ENCODE peak calls at places on chromosome 19, in seven cellular contexts. One of them, this sample, is unnamed.

GRCh38 chr19:44694184-44694579 is 4.8 kb upstream of the CEACAM16 start:
- DNase-seq in neuronal stem cell: no peak
- DNase-seq in germinal center: peak; percentile 20
- DNase-seq in NT2/D1: no peak
- DNase-seq in choroid plexus epithelial cell: no peak
- DNase-seq in body of pancreas: no peak
- DNase-seq in T-helper 1 cell: no peak
- DNase-seq in this sample: peak; percentile 31

GRCh38 chr19:33905937-33906577 is 109.4 kb downstream of the KCTD15 start:
- DNase-seq in T-helper 1 cell: no peak
- DNase-seq in choroid plexus epithelial cell: peak; percentile 45
- DNase-seq in body of pancreas: peak; percentile 91
- DNase-seq in germinal center: peak; percentile 30
- DNase-seq in NT2/D1: no peak
- DNase-seq in neuronal stem cell: peak; percentile 63
- DNase-seq in this sample: no peak

GRCh38 chr19:18840288-18841260 is 8.8 kb downstream of the UPF1 start:
- DNase-seq in NT2/D1: no peak
- DNase-seq in T-helper 1 cell: no peak
- DNase-seq in neuronal stem cell: no peak
- DNase-seq in choroid plexus epithelial cell: no peak
- DNase-seq in body of pancreas: peak; percentile 10
- DNase-seq in germinal center: no peak
- DNase-seq in this sample: no peak

GRCh38 chr19:35899547-35900214 is 659 bp downstream of the NFKBID start:
- DNase-seq in body of pancreas: peak; percentile 83
- DNase-seq in germinal center: peak; percentile 92
- DNase-seq in choroid plexus epithelial cell: peak; percentile 86
- DNase-seq in NT2/D1: no peak
- DNase-seq in T-helper 1 cell: peak; percentile 79
- DNase-seq in neuronal stem cell: peak; percentile 58
- DNase-seq in this sample: peak; percentile 89

GRCh38 chr19:55041627-55042343 is 3.7 kb upstream of the GP6 start:
- DNase-seq in choroid plexus epithelial cell: no peak
- DNase-seq in germinal center: no peak
- DNase-seq in body of pancreas: no peak
- DNase-seq in T-helper 1 cell: no peak
- DNase-seq in neuronal stem cell: no peak
- DNase-seq in NT2/D1: no peak
- DNase-seq in this sample: peak; percentile 68

GRCh38 chr19:50896591-50897190 is 14.5 kb downstream of the KLK4 start:
- DNase-seq in neuronal stem cell: no peak
- DNase-seq in body of pancreas: peak; percentile 75
- DNase-seq in germinal center: peak; percentile 60
- DNase-seq in T-helper 1 cell: no peak
- DNase-seq in NT2/D1: no peak
- DNase-seq in choroid plexus epithelial cell: peak; percentile 43
- DNase-seq in this sample: peak; percentile 36

GRCh38 chr19:11378319-11379189 is 4.1 kb downstream of the SWSAP1 start:
- DNase-seq in germinal center: no peak
- DNase-seq in body of pancreas: peak; percentile 59
- DNase-seq in choroid plexus epithelial cell: peak; percentile 57
- DNase-seq in neuronal stem cell: peak; percentile 39
- DNase-seq in NT2/D1: no peak
- DNase-seq in T-helper 1 cell: no peak
- DNase-seq in this sample: peak; percentile 22

GRCh38 chr19:13985771-13986347 is 20.3 kb downstream of the RFX1 start:
- DNase-seq in NT2/D1: no peak
- DNase-seq in neuronal stem cell: no peak
- DNase-seq in body of pancreas: no peak
- DNase-seq in choroid plexus epithelial cell: no peak
- DNase-seq in germinal center: peak; percentile 65
- DNase-seq in T-helper 1 cell: no peak
- DNase-seq in this sample: no peak

GRCh38 chr19:58326914-58327726 is at the start of gene ZSCAN22:
- DNase-seq in choroid plexus epithelial cell: peak; percentile 97
- DNase-seq in T-helper 1 cell: peak; percentile 67
- DNase-seq in neuronal stem cell: peak; percentile 95
- DNase-seq in germinal center: peak; percentile 93
- DNase-seq in body of pancreas: peak; percentile 96
- DNase-seq in NT2/D1: peak; percentile 86
- DNase-seq in this sample: peak; percentile 92

This sample was measured in activated naive CD8-positive, alpha-beta T cell treated with anti-CD3 and anti-CD28 coated beads for 36 hours.